ENCODE peak calls at places on chromosomes 13 and 19, in five cellular contexts. B, D, A, H and Q are unnamed samples.

GRCh38 chr13:40476175-40476958 is 190.1 kb downstream of the FOXO1 start:
- DNase-seq in B (no peak), D (peak), A (no peak), H (no peak), Q (no peak)

GRCh38 chr19:6199240-6199983 is 63.9 kb downstream of the ACSBG2 start:
- DNase-seq in B (peak), D (peak), A (peak), H (peak), Q (peak)

GRCh38 chr13:100673831-100674362 is 698 bp downstream of the TMTC4 start:
- DNase-seq in B (peak), D (peak), A (peak), H (peak), Q (peak)

GRCh38 chr19:6161271-6161850 is 25.9 kb downstream of the ACSBG2 start:
- DNase-seq in B (no peak), D (no peak), A (no peak), H (no peak), Q (no peak)

GRCh38 chr13:112721198-112722104 is 31.6 kb downstream of the ATP11A start:
- DNase-seq in B (no peak), D (no peak), A (no peak), H (no peak), Q (no peak)

GRCh38 chr13:52125547-52125946 is 3.3 kb downstream of the NEK5 start:
- DNase-seq in B (no peak), D (no peak), A (no peak), H (no peak), Q (no peak)

GRCh38 chr19:45254044-45254531 is 3.0 kb downstream of the MARK4 start:
- DNase-seq in B (no peak), D (no peak), A (no peak), H (no peak), Q (no peak)

GRCh38 chr19:58001895-58002369 is 688 bp downstream of the ZNF606 start:
- DNase-seq in B (no peak), D (peak), A (peak), H (no peak), Q (no peak)

GRCh38 chr13:48625396-48626076 is 28.2 kb upstream of the CYSLTR2 start:
- DNase-seq in B (no peak), D (no peak), A (no peak), H (no peak), Q (no peak)